ENCODE peak calls at places on chromosomes 12 and 14, in four cellular contexts. One of them, this sample, is unnamed.

GRCh38 chr14:96751505-96751904 is 45.7 kb upstream of the VRK1 start:
- DNase-seq in GM13977: no peak
- DNase-seq in Calu3: no peak
- DNase-seq in GM06990: no peak
- DNase-seq in this sample: no peak

GRCh38 chr12:121214855-121215745 is 5.2 kb downstream of the P2RX4 start:
- DNase-seq in GM13977: no peak
- DNase-seq in GM06990: no peak
- DNase-seq in Calu3: peak
- DNase-seq in this sample: peak

GRCh38 chr12:50185496-50185895 is 18.3 kb upstream of the CERS5 start:
- DNase-seq in Calu3: no peak
- DNase-seq in GM13977: no peak
- DNase-seq in GM06990: no peak
- DNase-seq in this sample: no peak

GRCh38 chr12:5377997-5378596 is 53.8 kb upstream of the NTF3 start:
- DNase-seq in GM06990: no peak
- DNase-seq in Calu3: no peak
- DNase-seq in GM13977: no peak
- DNase-seq in this sample: no peak

GRCh38 chr14:94051115-94051514 is 25.0 kb downstream of the OTUB2 start:
- DNase-seq in GM13977: no peak
- DNase-seq in Calu3: peak
- DNase-seq in GM06990: no peak
- DNase-seq in this sample: no peak

GRCh38 chr14:49946320-49947141 is 53.6 kb downstream of the ARF6 start:
- DNase-seq in GM13977: no peak
- DNase-seq in GM06990: no peak
- DNase-seq in Calu3: peak
- DNase-seq in this sample: no peak

GRCh38 chr12:56998981-56999380 is 7.4 kb downstream of the ZBTB39 start:
- DNase-seq in Calu3: no peak
- DNase-seq in GM06990: peak
- DNase-seq in GM13977: peak
- DNase-seq in this sample: no peak

GRCh38 chr12:86698581-86698980 is 442.4 kb upstream of the MGAT4C start:
- DNase-seq in GM06990: no peak
- DNase-seq in Calu3: no peak
- DNase-seq in GM13977: no peak
- DNase-seq in this sample: no peak

GRCh38 chr12:49297695-49298060 is 2.7 kb downstream of the PRPH start:
- DNase-seq in GM06990: no peak
- DNase-seq in GM13977: no peak
- DNase-seq in Calu3: no peak
- DNase-seq in this sample: no peak

GRCh38 chr12:132488127-132489077 is 1.5 kb upstream of the FBRSL1 start:
- DNase-seq in GM06990: no peak
- DNase-seq in Calu3: no peak
- DNase-seq in GM13977: no peak
- DNase-seq in this sample: no peak

GRCh38 chr14:44778562-44778961 is 183.2 kb downstream of the KLHL28 start:
- DNase-seq in GM06990: no peak
- DNase-seq in GM13977: no peak
- DNase-seq in Calu3: no peak
- DNase-seq in this sample: no peak

GRCh38 chr12:107404981-107405380 is 280.6 kb upstream of the PWP1 start:
- DNase-seq in GM13977: peak
- DNase-seq in GM06990: no peak
- DNase-seq in Calu3: peak
- DNase-seq in this sample: peak

GRCh38 chr12:101298426-101298825 is 18.5 kb downstream of the UTP20 start:
- DNase-seq in GM13977: no peak
- DNase-seq in GM06990: no peak
- DNase-seq in Calu3: no peak
- DNase-seq in this sample: no peak

GRCh38 chr14:39426605-39427004 is 5.6 kb downstream of the FBXO33 start:
- DNase-seq in GM06990: no peak
- DNase-seq in GM13977: no peak
- DNase-seq in Calu3: no peak
- DNase-seq in this sample: no peak

GRCh38 chr12:87141091-87141490 is 884.9 kb upstream of the MGAT4C start:
- DNase-seq in GM06990: no peak
- DNase-seq in GM13977: no peak
- DNase-seq in Calu3: no peak
- DNase-seq in this sample: no peak

GRCh38 chr12:11183009-11183408 is 3.7 kb downstream of the TAS2R42 start:
- DNase-seq in Calu3: no peak
- DNase-seq in GM13977: no peak
- DNase-seq in GM06990: no peak
- DNase-seq in this sample: no peak

GRCh38 chr14:32374155-32374554 is 45.1 kb downstream of the AKAP6 start:
- DNase-seq in GM13977: no peak
- DNase-seq in GM06990: no peak
- DNase-seq in Calu3: no peak
- DNase-seq in this sample: no peak

GRCh38 chr12:51393676-51394545 is 2.7 kb upstream of the GALNT6 start:
- DNase-seq in GM06990: peak
- DNase-seq in Calu3: no peak
- DNase-seq in GM13977: no peak
- DNase-seq in this sample: no peak

GRCh38 chr14:37668646-37669045 is 73.2 kb downstream of the TTC6 start:
- DNase-seq in GM06990: no peak
- DNase-seq in Calu3: no peak
- DNase-seq in GM13977: no peak
- DNase-seq in this sample: no peak

GRCh38 chr14:95527392-95528002 is 7.4 kb upstream of the GLRX5 start:
- DNase-seq in GM13977: no peak
- DNase-seq in Calu3: peak
- DNase-seq in GM06990: no peak
- DNase-seq in this sample: no peak

GRCh38 chr12:24561411-24561871 is 387.5 kb downstream of the BCAT1 start:
- DNase-seq in GM13977: peak
- DNase-seq in Calu3: no peak
- DNase-seq in GM06990: no peak
- DNase-seq in this sample: no peak

GRCh38 chr14:101019974-101020710 is 116.6 kb upstream of the RTL1 start:
- DNase-seq in GM13977: no peak
- DNase-seq in GM06990: no peak
- DNase-seq in Calu3: no peak
- DNase-seq in this sample: no peak

GRCh38 chr14:101195309-101195724 is 291.8 kb upstream of the RTL1 start:
- DNase-seq in Calu3: no peak
- DNase-seq in GM13977: no peak
- DNase-seq in GM06990: no peak
- DNase-seq in this sample: no peak

GRCh38 chr12:32907898-32908476 is 11.4 kb upstream of the PKP2 start:
- DNase-seq in GM06990: no peak
- DNase-seq in GM13977: no peak
- DNase-seq in Calu3: no peak
- DNase-seq in this sample: no peak

GRCh38 chr12:131720921-131721320 is 10.0 kb downstream of the SFSWAP start:
- DNase-seq in Calu3: no peak
- DNase-seq in GM06990: no peak
- DNase-seq in GM13977: no peak
- DNase-seq in this sample: no peak

GRCh38 chr12:27018071-27018470 is 3.9 kb upstream of the TM7SF3 start:
- DNase-seq in GM06990: no peak
- DNase-seq in GM13977: no peak
- DNase-seq in Calu3: no peak
- DNase-seq in this sample: no peak

GRCh38 chr12:92648242-92649031 is 54.4 kb upstream of the PLEKHG7 start:
- DNase-seq in GM06990: no peak
- DNase-seq in Calu3: no peak
- DNase-seq in GM13977: no peak
- DNase-seq in this sample: no peak

GRCh38 chr12:92654929-92655328 is 47.9 kb upstream of the PLEKHG7 start:
- DNase-seq in GM06990: no peak
- DNase-seq in GM13977: no peak
- DNase-seq in Calu3: no peak
- DNase-seq in this sample: no peak

GRCh38 chr12:92649511-92650227 is 53.1 kb upstream of the PLEKHG7 start:
- DNase-seq in Calu3: peak
- DNase-seq in GM13977: peak
- DNase-seq in GM06990: peak
- DNase-seq in this sample: peak

GRCh38 chr12:92650228-92650822 is 52.5 kb upstream of the PLEKHG7 start:
- DNase-seq in GM06990: no peak
- DNase-seq in GM13977: no peak
- DNase-seq in Calu3: no peak
- DNase-seq in this sample: no peak
- TF ChIP-seq CTCF in GM06990: no peak
- TF ChIP-seq CTCF in GM13977: no peak
- TF ChIP-seq CTCF in Calu3: no peak
- TF ChIP-seq CTCF in this sample: no peak

GRCh38 chr14:76901171-76902055 is 75.2 kb downstream of the LRRC74A start:
- DNase-seq in GM06990: no peak
- DNase-seq in GM13977: no peak
- DNase-seq in Calu3: no peak
- DNase-seq in this sample: no peak

GRCh38 chr14:76904100-76904739 is 78.0 kb downstream of the LRRC74A start:
- DNase-seq in GM06990: no peak
- DNase-seq in Calu3: no peak
- DNase-seq in GM13977: no peak
- DNase-seq in this sample: no peak

GRCh38 chr14:76900406-76901085 is 74.3 kb downstream of the LRRC74A start:
- DNase-seq in GM06990: no peak
- DNase-seq in Calu3: no peak
- DNase-seq in GM13977: no peak
- DNase-seq in this sample: no peak

GRCh38 chr14:76904740-76905569 is 78.7 kb downstream of the LRRC74A start:
- DNase-seq in GM13977: peak
- DNase-seq in Calu3: no peak
- DNase-seq in GM06990: peak
- DNase-seq in this sample: peak

GRCh38 chr14:76902591-76902990 is 76.4 kb downstream of the LRRC74A start:
- DNase-seq in GM06990: no peak
- DNase-seq in Calu3: no peak
- DNase-seq in GM13977: no peak
- DNase-seq in this sample: no peak
- TF ChIP-seq CTCF in GM06990: no peak
- TF ChIP-seq CTCF in Calu3: no peak
- TF ChIP-seq CTCF in GM13977: no peak
- TF ChIP-seq CTCF in this sample: no peak

GRCh38 chr12:1832801-1833595 is 12.6 kb downstream of the LRTM2 start:
- DNase-seq in Calu3: no peak
- DNase-seq in GM06990: no peak
- DNase-seq in GM13977: no peak
- DNase-seq in this sample: no peak
- TF ChIP-seq CTCF in Calu3: no peak
- TF ChIP-seq CTCF in GM06990: no peak
- TF ChIP-seq CTCF in GM13977: no peak
- TF ChIP-seq CTCF in this sample: no peak

DNA sequence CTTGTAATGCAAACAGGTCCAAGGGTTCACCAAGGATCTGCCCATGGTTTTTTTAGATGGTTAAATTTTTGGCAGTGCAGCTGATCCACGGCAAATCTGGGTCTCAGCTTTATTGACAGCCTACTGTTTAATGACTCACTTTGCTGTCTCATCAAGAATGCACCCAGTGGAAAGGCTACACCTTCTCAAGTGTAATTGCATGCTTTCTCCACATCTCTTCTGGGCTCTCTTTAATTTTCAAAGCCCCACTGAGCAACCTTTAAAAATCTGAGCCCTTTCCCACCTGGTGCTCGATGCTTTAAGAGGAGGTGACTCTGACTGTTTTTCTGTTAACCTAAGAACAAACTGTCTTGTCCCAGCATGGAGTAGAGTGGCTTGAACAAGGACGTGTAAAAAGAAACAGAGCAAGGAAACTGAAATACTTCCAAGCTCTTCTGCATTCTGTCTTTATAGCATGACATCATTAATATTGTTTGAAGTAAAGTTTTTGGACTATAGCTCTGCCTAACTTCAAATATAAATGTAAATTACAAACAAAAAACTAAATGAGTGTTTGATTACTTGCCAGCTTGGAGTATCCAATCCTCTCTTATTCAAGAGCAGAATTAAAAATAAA is 214.2 kb upstream of the KRR1 start:
- DNase-seq in Calu3: peak
- DNase-seq in GM13977: no peak
- DNase-seq in GM06990: no peak
- DNase-seq in this sample: peak
- TF ChIP-seq CTCF in Calu3: peak
- TF ChIP-seq CTCF in GM13977: no peak
- TF ChIP-seq CTCF in GM06990: no peak
- TF ChIP-seq CTCF in this sample: peak

DNA sequence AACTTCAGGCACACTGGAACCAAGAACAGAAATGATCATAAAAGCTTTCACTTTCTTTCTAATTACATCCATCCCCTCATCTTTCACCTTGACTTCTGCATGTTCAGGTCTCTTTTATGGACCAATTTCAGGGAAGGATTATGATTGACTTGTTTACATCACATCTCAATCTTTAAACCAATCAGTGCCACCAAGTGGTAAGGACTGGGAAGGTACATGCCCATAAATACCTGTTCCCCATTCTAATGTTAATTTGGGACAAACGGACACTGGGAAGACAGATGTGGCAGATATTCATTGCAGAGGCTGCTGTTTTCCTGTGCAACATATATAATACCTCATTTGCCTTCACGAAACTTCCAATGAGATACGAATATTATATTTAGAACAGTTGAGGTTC is 978.1 kb downstream of the GALC start:
- DNase-seq in GM13977: no peak
- DNase-seq in GM06990: no peak
- DNase-seq in Calu3: no peak
- DNase-seq in this sample: no peak
- TF ChIP-seq CTCF in GM13977: no peak
- TF ChIP-seq CTCF in GM06990: no peak
- TF ChIP-seq CTCF in Calu3: no peak
- TF ChIP-seq CTCF in this sample: no peak